ENCODE peak calls at places on chromosomes 1 and 21, in four cellular contexts. B is GM12878, Y is K562, C is HepG2. J is an unnamed sample.
A peak's percentile ranks its signal among the peaks of the same experiment; 100 is the strongest.

GRCh38 chr1:84103197-84103992 is 40.7 kb upstream of the PRKACB start:
- DNase-seq in B (no peak), Y (peak; percentile 75), C (peak; percentile 37), J (no peak)

GRCh38 chr1:57485643-57486042 is 61.8 kb upstream of the DAB1 start:
- DNase-seq in B (no peak), Y (no peak), C (no peak), J (no peak)

GRCh38 chr1:1014896-1015681 is 1.8 kb downstream of the ISG15 start:
- DNase-seq in B (no peak), Y (no peak), C (no peak), J (peak; percentile 68)

GRCh38 chr1:154501423-154502065 is 475 bp upstream of the TDRD10 start:
- DNase-seq in B (no peak), Y (no peak), C (no peak), J (no peak)

GRCh38 chr1:28973850-28974841 is 59.8 kb downstream of the EPB41 start:
- DNase-seq in B (no peak), Y (no peak), C (no peak), J (no peak)

GRCh38 chr1:182248721-182249120 is 142.9 kb downstream of the GLUL start:
- DNase-seq in B (no peak), Y (no peak), C (no peak), J (no peak)

GRCh38 chr1:53062731-53063591 is 948 bp downstream of the PODN start:
- DNase-seq in B (no peak), Y (no peak), C (no peak), J (no peak)

GRCh38 chr21:28537371-28538079 is 455.2 kb downstream of the LTN1 start:
- DNase-seq in B (no peak), Y (no peak), C (no peak), J (no peak)

GRCh38 chr1:158117854-158118691 is 62.6 kb upstream of the CD1D start:
- DNase-seq in B (no peak), Y (peak; percentile 34), C (peak; percentile 28), J (peak; percentile 87)

GRCh38 chr1:226110249-226111108 is 48.0 kb downstream of the H3-3A start:
- DNase-seq in B (peak; percentile 41), Y (peak; percentile 91), C (no peak), J (no peak)

GRCh38 chr1:228989992-228990827 is 254.9 kb downstream of the RHOU start:
- DNase-seq in B (no peak), Y (no peak), C (peak; percentile 56), J (no peak)
- TF ChIP-seq ZNF274 in B (no peak), Y (no peak), C (no peak), J (no peak)

GRCh38 chr1:240385985-240386978 is 225.7 kb downstream of the GREM2 start:
- DNase-seq in B (no peak), Y (no peak), C (no peak), J (no peak)
- TF ChIP-seq EP300 in B (no peak), Y (no peak), C (no peak), J (no peak)

GRCh38 chr1:34101151-34101550 is 63.9 kb downstream of the CSMD2 start:
- DNase-seq in B (no peak), Y (no peak), C (no peak), J (no peak)
- TF ChIP-seq ZNF274 in B (no peak), Y (no peak), C (no peak), J (no peak)

GRCh38 chr1:112387807-112388206 is 8.2 kb upstream of the CTTNBP2NL start:
- DNase-seq in B (no peak), Y (no peak), C (no peak), J (no peak)

GRCh38 chr1:112389689-112390088 is 6.3 kb upstream of the CTTNBP2NL start:
- DNase-seq in B (no peak), Y (no peak), C (peak; percentile 36), J (no peak)

GRCh38 chr1:112386786-112387346 is 9.1 kb upstream of the CTTNBP2NL start:
- DNase-seq in B (no peak), Y (no peak), C (no peak), J (no peak)

GRCh38 chr1:112386024-112386723 is 9.8 kb upstream of the CTTNBP2NL start:
- DNase-seq in B (no peak), Y (no peak), C (no peak), J (no peak)

GRCh38 chr1:112388436-112388835 is 7.6 kb upstream of the CTTNBP2NL start:
- DNase-seq in B (no peak), Y (no peak), C (no peak), J (no peak)
- TF ChIP-seq EP300 in B (no peak), Y (no peak), C (no peak), J (no peak)

GRCh38 chr1:10867914-10868598 is 71.6 kb upstream of the CASZ1 start:
- DNase-seq in B (no peak), Y (no peak), C (no peak), J (no peak)
- TF ChIP-seq ZNF274 in B (no peak), Y (no peak), C (no peak), J (no peak)

DNA sequence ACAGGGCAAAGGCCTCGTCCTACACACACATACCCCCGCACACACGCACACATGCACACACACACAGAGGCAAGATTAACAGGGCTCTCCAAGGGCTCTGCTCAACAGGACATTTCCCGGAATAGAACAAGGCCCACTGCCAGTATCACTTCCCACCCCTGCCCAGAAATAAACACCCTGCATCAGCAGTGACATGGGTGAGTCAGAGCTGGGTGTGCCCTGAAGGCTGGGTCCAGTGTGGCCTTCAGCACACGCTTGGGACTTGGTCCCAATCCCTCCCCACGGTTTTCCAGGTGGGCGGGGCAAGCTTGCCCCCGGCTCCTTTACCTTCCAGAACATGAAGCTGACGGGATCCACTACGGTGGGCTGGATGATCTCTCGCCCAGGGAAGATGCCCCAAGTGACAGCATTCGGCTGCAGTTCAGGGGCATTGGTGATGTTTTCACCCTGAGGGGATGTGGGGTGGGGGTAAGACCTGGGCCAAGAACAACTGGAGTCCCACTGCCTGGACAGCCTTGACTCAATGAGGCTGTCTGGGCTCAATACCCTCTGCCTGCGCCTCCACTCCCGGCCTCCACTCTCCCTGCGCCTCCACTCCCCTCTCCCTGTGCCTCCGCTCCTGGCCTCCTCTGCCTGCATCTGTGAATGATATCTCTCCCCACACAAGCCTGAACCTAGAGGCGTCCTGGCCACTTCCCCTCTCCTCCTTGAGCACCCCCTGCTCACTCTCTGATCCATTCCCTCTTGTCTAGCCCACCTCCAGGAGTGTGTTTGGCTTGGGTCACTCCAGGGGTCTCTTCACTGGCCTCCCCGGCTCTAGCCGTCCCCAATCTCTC is 14.7 kb downstream of the MTHFR start:
- DNase-seq in B (no peak), Y (peak; percentile 71), C (no peak), J (no peak)
- TF ChIP-seq EP300 in B (no peak), Y (peak; percentile 57), C (no peak), J (no peak)

GRCh38 chr1:228287541-228288425 is 79.9 kb downstream of the OBSCN start:
- DNase-seq in B (no peak), Y (no peak), C (no peak), J (no peak)
- TF ChIP-seq ZNF274 in B (no peak), Y (no peak), C (no peak), J (no peak)

DNA sequence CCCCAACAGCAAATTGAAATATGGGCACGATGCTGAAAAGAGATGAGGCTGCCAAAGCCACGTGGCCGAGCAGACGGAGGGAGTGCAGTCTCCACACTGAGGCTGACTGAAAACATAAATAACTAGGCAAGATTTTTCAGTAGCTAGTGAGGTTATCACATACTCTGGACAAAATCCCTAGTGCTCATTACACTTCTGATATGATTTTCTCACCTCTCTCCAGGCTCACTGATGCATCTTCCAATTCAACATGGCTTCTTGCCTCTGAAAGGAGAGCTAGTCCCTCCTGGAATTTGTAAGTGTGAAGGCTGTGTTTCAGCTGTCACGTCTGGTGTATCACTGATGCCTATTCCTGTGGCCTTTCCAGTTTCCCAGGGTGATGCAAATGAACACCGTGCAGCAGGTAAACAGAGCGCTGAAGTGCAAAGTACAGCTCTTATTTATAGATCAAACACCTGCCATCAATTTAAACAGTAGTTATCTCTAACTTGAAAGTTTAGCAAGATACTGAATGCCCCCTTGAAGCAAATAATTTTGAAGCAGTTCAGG is 656.1 kb downstream of the KIF26B start:
- DNase-seq in B (peak; percentile 12), Y (no peak), C (peak; percentile 89), J (peak; percentile 26)
- TF ChIP-seq EP300 in B (no peak), Y (no peak), C (peak; percentile 89), J (no peak)

DNA sequence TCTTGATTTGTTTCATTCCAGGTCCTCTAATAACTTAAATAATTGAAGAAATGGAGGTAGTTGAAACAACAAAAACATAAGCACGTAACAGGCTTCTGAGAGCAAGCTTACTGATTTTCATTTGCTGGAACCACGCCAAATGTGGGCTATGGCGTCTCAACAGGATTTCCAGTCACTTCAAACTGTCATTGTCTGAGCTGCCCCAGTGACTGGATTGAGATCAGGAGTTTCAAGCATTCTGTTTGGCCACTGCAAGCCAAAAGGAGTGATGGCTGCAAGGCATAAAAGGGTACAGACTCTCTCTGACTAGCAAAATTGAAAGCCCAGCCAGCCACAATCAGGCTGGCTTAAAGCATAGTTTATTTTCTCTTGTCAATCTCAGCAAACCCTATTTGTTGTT is 289.9 kb downstream of the DPYD start:
- DNase-seq in B (no peak), Y (no peak), C (no peak), J (no peak)
- TF ChIP-seq ZNF274 in B (no peak), Y (no peak), C (no peak), J (no peak)

DNA sequence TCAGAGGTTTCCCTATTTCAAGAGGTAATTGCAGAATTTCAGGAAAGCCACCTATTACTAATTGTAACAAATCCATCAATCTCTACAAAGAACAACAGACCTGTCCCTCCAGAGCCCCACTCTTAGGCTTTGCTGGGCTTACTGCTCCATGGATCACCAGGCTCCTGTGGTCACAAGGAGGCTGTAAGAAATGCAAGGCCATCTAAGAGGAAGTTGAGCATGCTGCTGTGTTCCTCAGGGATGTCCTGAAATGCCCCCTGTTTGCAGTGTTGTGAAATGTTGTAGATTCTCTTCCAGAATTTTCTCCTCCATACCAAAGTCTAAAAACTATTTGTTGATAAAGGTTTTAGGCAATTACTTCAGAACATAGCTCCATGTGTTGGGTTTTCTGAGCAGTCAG is 24.4 kb upstream of the DUSP23 start:
- DNase-seq in B (no peak), Y (no peak), C (no peak), J (no peak)
- TF ChIP-seq EP300 in B (no peak), Y (no peak), C (no peak), J (no peak)

J was measured in H1.